ENCODE peak calls at places on chromosome 20, in four cellular contexts. P is H1, T is sigmoid colon, L is suprapubic skin. S is an unnamed sample.

GRCh38 chr20:7916648-7917047 is 23.6 kb downstream of the HAO1 start:
- DNase-seq in P (no peak), T (no peak), L (no peak), S (no peak)

GRCh38 chr20:48794360-48794759 is 33.4 kb downstream of the PREX1 start:
- DNase-seq in P (no peak), T (no peak), L (no peak), S (no peak)

GRCh38 chr20:35059612-35060011 is 33.0 kb downstream of the TRPC4AP start:
- DNase-seq in P (no peak), T (no peak), L (no peak), S (no peak)

GRCh38 chr20:38338849-38339520 is 7.3 kb upstream of the LBP start:
- DNase-seq in P (peak), T (no peak), L (no peak), S (no peak)

GRCh38 chr20:57662313-57663240 is 42.4 kb upstream of the ZBP1 start:
- DNase-seq in P (no peak), T (peak), L (peak), S (peak)

GRCh38 chr20:25859649-25860530 is 163.2 kb upstream of the ZNF337 start:
- DNase-seq in P (no peak), T (peak), L (no peak), S (peak)

GRCh38 chr20:22998476-22998875 is 36.6 kb upstream of the SSTR4 start:
- DNase-seq in P (no peak), T (no peak), L (no peak), S (no peak)

GRCh38 chr20:61162506-61162905 is 89.6 kb upstream of the CDH4 start:
- DNase-seq in P (no peak), T (no peak), L (no peak), S (no peak)

GRCh38 chr20:31716818-31717477 is 5.7 kb downstream of the BCL2L1 start:
- DNase-seq in P (no peak), T (peak), L (no peak), S (no peak)

GRCh38 chr20:52235129-52235528 is 43.5 kb upstream of the ZFP64 start:
- DNase-seq in P (no peak), T (no peak), L (no peak), S (no peak)
- TF ChIP-seq EP300 in P (no peak), T (no peak), L (no peak), S (no peak)

GRCh38 chr20:53751394-53752368 is 158.0 kb upstream of the ZNF217 start:
- DNase-seq in P (no peak), T (no peak), L (peak), S (no peak)
- TF ChIP-seq EP300 in P (no peak), T (no peak), L (no peak), S (no peak)

GRCh38 chr20:21607971-21608735 is 94.3 kb upstream of the NKX2-2 start:
- DNase-seq in P (no peak), T (peak), L (no peak), S (no peak)
- TF ChIP-seq EP300 in P (no peak), T (no peak), L (no peak), S (no peak)

DNA sequence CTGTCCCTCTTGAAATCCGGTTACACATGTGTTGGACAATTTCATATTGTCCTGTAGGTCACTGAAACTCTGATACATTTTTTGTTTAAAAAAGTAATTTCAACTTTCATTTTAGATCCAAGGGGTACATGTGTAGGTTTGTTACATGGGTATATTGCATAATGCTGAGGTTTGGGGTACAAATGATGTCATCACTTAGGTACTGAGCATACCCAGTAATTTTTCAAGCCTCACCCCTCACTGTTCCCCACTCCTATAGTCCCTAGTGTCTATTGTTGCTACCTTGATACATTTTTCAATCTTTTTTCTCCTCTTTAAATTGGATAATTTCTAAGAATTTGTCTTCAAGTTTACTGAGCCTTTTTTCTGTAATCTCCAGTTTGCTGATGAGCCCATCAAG is 483.0 kb downstream of the DHX35 start:
- DNase-seq in P (no peak), T (no peak), L (no peak), S (no peak)
- TF ChIP-seq EP300 in P (no peak), T (no peak), L (no peak), S (no peak)

DNA sequence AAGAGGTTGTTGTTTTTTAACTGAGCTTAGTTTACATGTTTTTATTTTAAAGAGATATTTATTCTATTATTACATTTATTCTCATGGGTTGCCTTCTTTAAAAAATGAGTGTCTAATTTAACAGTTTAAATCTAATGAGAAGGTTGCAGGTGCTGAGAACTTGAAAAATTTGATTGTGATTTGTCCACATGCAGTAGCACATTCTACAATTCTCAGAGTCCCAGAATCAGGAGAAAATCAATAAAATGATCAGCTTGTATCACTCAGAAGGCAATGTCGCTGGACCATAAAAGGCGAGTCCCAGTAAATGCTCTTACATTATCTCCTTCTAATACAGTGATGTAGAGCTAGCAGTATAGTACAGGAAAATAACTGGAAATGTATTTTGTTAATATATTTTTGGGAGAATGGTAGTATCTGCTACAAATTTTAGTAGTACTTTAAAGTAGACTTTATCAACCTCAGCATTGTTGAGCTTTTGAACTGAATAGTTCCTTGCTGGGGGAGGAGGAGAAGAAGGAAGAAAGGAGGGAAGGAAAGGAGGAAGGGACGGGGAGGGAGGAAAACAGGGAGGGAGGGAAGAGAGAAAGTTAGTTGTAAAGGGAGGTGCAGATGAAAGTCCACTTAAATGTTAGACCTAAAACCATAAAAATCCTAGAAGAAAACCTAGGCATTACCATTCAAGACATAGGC is 458.0 kb downstream of the DOK5 start:
- DNase-seq in P (no peak), T (no peak), L (no peak), S (no peak)
- TF ChIP-seq EP300 in P (no peak), T (no peak), L (no peak), S (no peak)

GRCh38 chr20:44547419-44547818 is 25.5 kb upstream of the SERINC3 start:
- DNase-seq in P (no peak), T (no peak), L (no peak), S (no peak)

GRCh38 chr20:44542902-44543301 is 21.0 kb upstream of the SERINC3 start:
- DNase-seq in P (no peak), T (no peak), L (no peak), S (no peak)

GRCh38 chr20:44543345-44543744 is 21.5 kb upstream of the SERINC3 start:
- DNase-seq in P (no peak), T (no peak), L (no peak), S (no peak)

GRCh38 chr20:44541957-44542356 is 20.1 kb upstream of the SERINC3 start:
- DNase-seq in P (no peak), T (no peak), L (no peak), S (no peak)

DNA sequence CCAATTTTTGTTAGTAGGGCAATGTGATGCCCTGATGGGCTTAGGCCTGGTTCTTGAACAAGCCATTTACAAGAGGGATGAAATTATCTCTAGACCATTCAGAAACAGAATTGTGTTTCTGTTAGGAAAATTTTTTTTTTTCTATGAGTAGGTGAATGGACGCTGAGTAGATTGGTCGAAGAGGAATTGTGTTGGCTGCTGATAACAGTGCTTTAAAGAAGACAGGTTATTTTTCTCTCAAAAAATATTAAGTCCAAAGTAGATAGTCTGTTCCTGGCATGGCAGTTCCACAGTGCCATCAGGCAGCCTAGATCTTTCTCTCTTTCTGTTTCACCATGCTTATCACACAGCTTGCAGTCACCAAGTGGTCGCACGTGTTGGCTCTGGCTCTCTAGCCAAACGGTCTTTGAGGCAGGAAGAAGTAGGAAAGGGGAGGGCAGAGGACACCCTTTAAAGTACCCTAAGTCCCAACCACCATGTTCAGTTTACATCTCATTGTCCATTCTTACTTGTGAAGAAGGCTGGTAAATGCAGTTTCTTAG is 22.4 kb upstream of the SERINC3 start:
- DNase-seq in P (no peak), T (no peak), L (no peak), S (no peak)
- TF ChIP-seq EP300 in P (no peak), T (no peak), L (no peak), S (no peak)

GRCh38 chr20:47493175-47493953 is 8.3 kb upstream of the NCOA3 start:
- DNase-seq in P (no peak), T (peak), L (peak), S (peak)
- TF ChIP-seq EP300 in P (no peak), T (no peak), L (no peak), S (no peak)

DNA sequence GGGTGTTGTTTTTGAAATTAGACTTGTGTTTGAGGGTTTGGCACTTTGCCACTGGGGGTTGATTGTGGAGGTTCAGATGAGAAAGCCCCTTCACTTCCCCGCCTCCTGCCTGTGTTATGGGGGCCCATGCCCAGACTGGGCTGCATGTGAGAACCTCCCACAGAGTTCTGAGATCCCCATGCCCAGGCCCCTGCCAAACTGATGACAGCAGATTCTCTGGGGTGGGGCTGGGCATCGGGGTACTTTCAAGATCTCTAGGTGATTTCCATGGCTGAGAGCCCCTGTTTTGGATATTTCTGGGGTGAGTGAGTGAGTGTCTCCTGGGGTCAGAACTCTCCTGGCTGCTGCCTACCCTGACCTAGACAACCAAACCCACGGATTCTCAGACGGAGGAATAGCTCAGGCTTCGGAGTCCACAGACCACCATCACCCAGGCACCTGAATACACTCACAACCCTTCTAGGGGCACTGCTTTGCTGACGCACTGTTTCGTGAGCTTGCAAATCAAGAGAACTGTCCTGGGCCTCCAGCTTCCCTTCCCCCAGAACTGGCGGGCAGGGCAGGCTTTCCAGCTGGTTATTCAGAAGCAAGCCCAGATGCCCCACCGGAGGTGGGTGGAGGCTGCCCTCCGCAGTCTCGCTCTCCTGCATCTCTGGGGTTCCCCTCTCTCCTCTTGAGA is 6.3 kb downstream of the BCAS1 start:
- DNase-seq in P (no peak), T (no peak), L (no peak), S (no peak)
- TF ChIP-seq EP300 in P (no peak), T (no peak), L (no peak), S (no peak)

GRCh38 chr20:50312682-50313187 is 122.1 kb downstream of the CEBPB start:
- DNase-seq in P (no peak), T (peak), L (no peak), S (peak)
- TF ChIP-seq EP300 in P (no peak), T (no peak), L (no peak), S (no peak)

S was measured in ovary.